ENCODE peak calls at places on chromosomes 6 and 20, in five cellular contexts. One of them, this sample, is unnamed.

GRCh38 chr20:58069207-58069606 is 159.2 kb downstream of the ANKRD60 start:
- DNase-seq in HepG2: no peak
- DNase-seq in K562: no peak
- DNase-seq in SK-N-SH: no peak
- DNase-seq in GM12878: no peak
- DNase-seq in this sample: no peak

GRCh38 chr6:106025655-106026054 is 60.5 kb upstream of the PRDM1 start:
- DNase-seq in HepG2: no peak
- DNase-seq in K562: no peak
- DNase-seq in SK-N-SH: no peak
- DNase-seq in GM12878: no peak
- DNase-seq in this sample: no peak

GRCh38 chr6:112036088-112036637 is 17.7 kb upstream of the CCN6 start:
- DNase-seq in HepG2: no peak
- DNase-seq in K562: no peak
- DNase-seq in SK-N-SH: no peak
- DNase-seq in GM12878: no peak
- DNase-seq in this sample: no peak

GRCh38 chr6:41428402-41428994 is 93.1 kb downstream of the NCR2 start:
- DNase-seq in HepG2: no peak
- DNase-seq in K562: no peak
- DNase-seq in SK-N-SH: no peak
- DNase-seq in GM12878: no peak
- DNase-seq in this sample: no peak

GRCh38 chr6:148304976-148305375 is 37.7 kb upstream of the SASH1 start:
- DNase-seq in HepG2: no peak
- DNase-seq in K562: no peak
- DNase-seq in SK-N-SH: no peak
- DNase-seq in GM12878: no peak
- DNase-seq in this sample: no peak

GRCh38 chr20:58965270-58966064 is 15.6 kb upstream of the NELFCD start:
- DNase-seq in HepG2: no peak
- DNase-seq in K562: no peak
- DNase-seq in SK-N-SH: no peak
- DNase-seq in GM12878: no peak
- DNase-seq in this sample: no peak

GRCh38 chr6:118810420-118811027 is 83.4 kb upstream of the ASF1A start:
- DNase-seq in HepG2: no peak
- DNase-seq in K562: no peak
- DNase-seq in SK-N-SH: no peak
- DNase-seq in GM12878: no peak
- DNase-seq in this sample: peak

GRCh38 chr20:49880177-49880576 is 35.2 kb downstream of the SPATA2 start:
- DNase-seq in HepG2: no peak
- DNase-seq in K562: no peak
- DNase-seq in SK-N-SH: no peak
- DNase-seq in GM12878: no peak
- DNase-seq in this sample: no peak

GRCh38 chr20:25470045-25470444 is 62.6 kb downstream of the GINS1 start:
- DNase-seq in HepG2: peak
- DNase-seq in K562: peak
- DNase-seq in SK-N-SH: peak
- DNase-seq in GM12878: peak
- DNase-seq in this sample: peak

GRCh38 chr20:35467339-35468224 is 12.2 kb downstream of the CEP250 start:
- DNase-seq in HepG2: peak
- DNase-seq in K562: no peak
- DNase-seq in SK-N-SH: no peak
- DNase-seq in GM12878: no peak
- DNase-seq in this sample: no peak

GRCh38 chr20:41175201-41175651 is 37.9 kb downstream of the PLCG1 start:
- DNase-seq in HepG2: no peak
- DNase-seq in K562: no peak
- DNase-seq in SK-N-SH: no peak
- DNase-seq in GM12878: no peak
- DNase-seq in this sample: no peak

GRCh38 chr6:143964667-143965066 is 43.4 kb downstream of the PLAGL1 start:
- DNase-seq in HepG2: no peak
- DNase-seq in K562: no peak
- DNase-seq in SK-N-SH: no peak
- DNase-seq in GM12878: no peak
- DNase-seq in this sample: no peak

GRCh38 chr6:143961868-143962643 is 46.0 kb downstream of the PLAGL1 start:
- DNase-seq in HepG2: no peak
- DNase-seq in K562: no peak
- DNase-seq in SK-N-SH: no peak
- DNase-seq in GM12878: no peak
- DNase-seq in this sample: no peak

GRCh38 chr6:143963158-143963919 is 44.7 kb downstream of the PLAGL1 start:
- DNase-seq in HepG2: no peak
- DNase-seq in K562: no peak
- DNase-seq in SK-N-SH: no peak
- DNase-seq in GM12878: no peak
- DNase-seq in this sample: no peak

GRCh38 chr6:143959865-143960264 is 48.2 kb downstream of the PLAGL1 start:
- DNase-seq in HepG2: peak
- DNase-seq in K562: no peak
- DNase-seq in SK-N-SH: no peak
- DNase-seq in GM12878: no peak
- DNase-seq in this sample: no peak

GRCh38 chr6:143962644-143962929 is 45.5 kb downstream of the PLAGL1 start:
- DNase-seq in HepG2: no peak
- DNase-seq in K562: no peak
- DNase-seq in SK-N-SH: no peak
- DNase-seq in GM12878: no peak
- DNase-seq in this sample: no peak
- TF ChIP-seq REST in HepG2: no peak
- TF ChIP-seq REST in K562: no peak
- TF ChIP-seq REST in SK-N-SH: no peak
- TF ChIP-seq REST in GM12878: no peak
- TF ChIP-seq REST in this sample: no peak

GRCh38 chr20:21104466-21104761 is 1.7 kb downstream of the LINC00237 start:
- DNase-seq in HepG2: no peak
- DNase-seq in K562: no peak
- DNase-seq in SK-N-SH: peak
- DNase-seq in GM12878: no peak
- DNase-seq in this sample: no peak

GRCh38 chr20:21106171-21106694 is at the start of gene LINC00237:
- DNase-seq in HepG2: no peak
- DNase-seq in K562: no peak
- DNase-seq in SK-N-SH: peak
- DNase-seq in GM12878: no peak
- DNase-seq in this sample: no peak

GRCh38 chr20:21103582-21104465 is 2.3 kb downstream of the LINC00237 start:
- DNase-seq in HepG2: no peak
- DNase-seq in K562: no peak
- DNase-seq in SK-N-SH: peak
- DNase-seq in GM12878: no peak
- DNase-seq in this sample: no peak

GRCh38 chr20:21104921-21105320 is 1.2 kb downstream of the LINC00237 start:
- DNase-seq in HepG2: no peak
- DNase-seq in K562: no peak
- DNase-seq in SK-N-SH: peak
- DNase-seq in GM12878: no peak
- DNase-seq in this sample: no peak

GRCh38 chr20:21105429-21106170 is 558 bp downstream of the LINC00237 start:
- DNase-seq in HepG2: no peak
- DNase-seq in K562: no peak
- DNase-seq in SK-N-SH: peak
- DNase-seq in GM12878: no peak
- DNase-seq in this sample: no peak
- H3K4me3 ChIP-seq in HepG2: no peak
- H3K4me3 ChIP-seq in K562: no peak
- H3K4me3 ChIP-seq in SK-N-SH: no peak
- H3K4me3 ChIP-seq in GM12878: no peak
- H3K4me3 ChIP-seq in this sample: peak

GRCh38 chr6:28443112-28443773 is at the start of gene ZSCAN23:
- DNase-seq in HepG2: peak
- DNase-seq in K562: no peak
- DNase-seq in SK-N-SH: peak
- DNase-seq in GM12878: peak
- DNase-seq in this sample: peak

GRCh38 chr6:28446818-28447511 is 3.7 kb upstream of the ZSCAN23 start:
- DNase-seq in HepG2: no peak
- DNase-seq in K562: no peak
- DNase-seq in SK-N-SH: peak
- DNase-seq in GM12878: no peak
- DNase-seq in this sample: no peak

GRCh38 chr6:28449056-28449455 is 5.8 kb upstream of the ZSCAN23 start:
- DNase-seq in HepG2: no peak
- DNase-seq in K562: no peak
- DNase-seq in SK-N-SH: no peak
- DNase-seq in GM12878: no peak
- DNase-seq in this sample: no peak
- TF ChIP-seq GABPA in HepG2: no peak
- TF ChIP-seq GABPA in K562: no peak
- TF ChIP-seq GABPA in SK-N-SH: no peak
- TF ChIP-seq GABPA in GM12878: no peak
- TF ChIP-seq GABPA in this sample: no peak

DNA sequence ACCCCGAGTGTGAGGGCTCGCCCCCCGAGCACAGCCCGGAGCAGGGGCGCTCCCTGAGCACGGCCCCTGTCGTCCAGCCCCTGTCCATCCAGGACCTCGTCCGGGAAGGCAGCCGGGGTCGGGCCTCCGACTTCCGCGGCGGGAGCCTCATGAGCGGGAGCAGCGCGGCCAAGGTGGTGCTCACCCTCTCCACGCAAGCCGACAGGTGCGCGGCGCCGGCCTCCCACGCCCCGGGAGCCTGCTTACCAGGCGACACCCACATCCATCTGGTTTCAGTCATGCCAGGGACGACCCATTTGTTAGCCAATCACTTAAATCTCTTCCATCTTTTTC is 73.5 kb upstream of the PBOV1 start:
- DNase-seq in HepG2: no peak
- DNase-seq in K562: no peak
- DNase-seq in SK-N-SH: peak
- DNase-seq in GM12878: no peak
- DNase-seq in this sample: no peak
- TF ChIP-seq REST in HepG2: no peak
- TF ChIP-seq REST in K562: no peak
- TF ChIP-seq REST in SK-N-SH: no peak
- TF ChIP-seq REST in GM12878: no peak
- TF ChIP-seq REST in this sample: no peak

DNA sequence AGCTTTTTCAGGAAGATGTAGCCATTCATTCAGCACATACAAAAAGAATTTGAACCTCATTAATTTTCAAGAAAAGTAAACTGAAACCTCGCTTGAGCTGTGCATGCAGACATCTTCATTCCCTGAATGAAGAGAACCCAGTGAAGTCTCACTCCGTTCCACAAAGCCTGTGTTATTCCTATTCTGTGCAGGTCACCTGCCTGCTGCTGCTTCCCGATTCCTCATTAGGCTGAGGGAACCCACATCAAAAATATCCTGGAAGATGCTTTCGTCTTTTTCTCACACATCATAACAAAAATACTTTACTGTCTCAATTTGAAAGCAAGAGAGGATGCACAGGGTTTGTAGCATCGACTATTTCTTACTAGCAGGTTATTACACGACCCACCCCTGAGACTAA is 40.1 kb downstream of the TRMT6 start:
- DNase-seq in HepG2: no peak
- DNase-seq in K562: no peak
- DNase-seq in SK-N-SH: no peak
- DNase-seq in GM12878: no peak
- DNase-seq in this sample: no peak
- H3K4me3 ChIP-seq in HepG2: no peak
- H3K4me3 ChIP-seq in K562: no peak
- H3K4me3 ChIP-seq in SK-N-SH: no peak
- H3K4me3 ChIP-seq in GM12878: no peak
- H3K4me3 ChIP-seq in this sample: no peak

GRCh38 chr6:132096245-132096644 is 145.1 kb upstream of the CCN2 start:
- DNase-seq in HepG2: peak
- DNase-seq in K562: no peak
- DNase-seq in SK-N-SH: no peak
- DNase-seq in GM12878: no peak
- DNase-seq in this sample: no peak
- TF ChIP-seq GABPA in HepG2: no peak
- TF ChIP-seq GABPA in K562: no peak
- TF ChIP-seq GABPA in SK-N-SH: no peak
- TF ChIP-seq GABPA in GM12878: no peak
- TF ChIP-seq GABPA in this sample: no peak

GRCh38 chr6:137309078-137309762 is 90.0 kb upstream of the IFNGR1 start:
- DNase-seq in HepG2: peak
- DNase-seq in K562: no peak
- DNase-seq in SK-N-SH: peak
- DNase-seq in GM12878: peak
- DNase-seq in this sample: peak
- TF ChIP-seq REST in HepG2: no peak
- TF ChIP-seq REST in K562: no peak
- TF ChIP-seq REST in SK-N-SH: no peak
- TF ChIP-seq REST in GM12878: no peak
- TF ChIP-seq REST in this sample: no peak

GRCh38 chr6:32255212-32256153 is 31.6 kb upstream of the NOTCH4 start:
- DNase-seq in HepG2: peak
- DNase-seq in K562: peak
- DNase-seq in SK-N-SH: peak
- DNase-seq in GM12878: no peak
- DNase-seq in this sample: peak
- H3K4me3 ChIP-seq in HepG2: no peak
- H3K4me3 ChIP-seq in K562: peak
- H3K4me3 ChIP-seq in SK-N-SH: peak
- H3K4me3 ChIP-seq in GM12878: no peak
- H3K4me3 ChIP-seq in this sample: no peak

GRCh38 chr6:130966581-130966980 is 96.5 kb downstream of the EPB41L2 start:
- DNase-seq in HepG2: no peak
- DNase-seq in K562: no peak
- DNase-seq in SK-N-SH: no peak
- DNase-seq in GM12878: no peak
- DNase-seq in this sample: no peak
- TF ChIP-seq GABPA in HepG2: no peak
- TF ChIP-seq GABPA in K562: no peak
- TF ChIP-seq GABPA in SK-N-SH: no peak
- TF ChIP-seq GABPA in GM12878: no peak
- TF ChIP-seq GABPA in this sample: no peak